ENCODE peak calls at places on chromosomes 3 and 15, in seven cellular contexts. One of them, this sample, is unnamed.

GRCh38 chr3:71515640-71516383 is 67.7 kb downstream of the FOXP1 start:
- DNase-seq in IMR-90: no peak
- DNase-seq in stomach: no peak
- DNase-seq in AG10803: no peak
- DNase-seq in right atrium auricular region: no peak
- DNase-seq in NB4: no peak
- DNase-seq in gastrocnemius medialis: no peak
- DNase-seq in this sample: no peak

GRCh38 chr3:152828075-152828840 is 6.7 kb upstream of the P2RY1 start:
- DNase-seq in NB4: no peak
- DNase-seq in stomach: no peak
- DNase-seq in right atrium auricular region: no peak
- DNase-seq in gastrocnemius medialis: no peak
- DNase-seq in AG10803: no peak
- DNase-seq in IMR-90: no peak
- DNase-seq in this sample: no peak

GRCh38 chr3:171650193-171650592 is 160.1 kb downstream of the PLD1 start:
- DNase-seq in IMR-90: no peak
- DNase-seq in NB4: no peak
- DNase-seq in gastrocnemius medialis: no peak
- DNase-seq in stomach: no peak
- DNase-seq in AG10803: no peak
- DNase-seq in right atrium auricular region: no peak
- DNase-seq in this sample: no peak

GRCh38 chr15:48893311-48893710 is 15.4 kb downstream of the EID1 start:
- DNase-seq in stomach: no peak
- DNase-seq in NB4: no peak
- DNase-seq in right atrium auricular region: no peak
- DNase-seq in gastrocnemius medialis: no peak
- DNase-seq in AG10803: no peak
- DNase-seq in IMR-90: no peak
- DNase-seq in this sample: no peak

GRCh38 chr3:99878005-99878404 is 60.3 kb downstream of the CMSS1 start:
- DNase-seq in AG10803: peak; percentile 79
- DNase-seq in right atrium auricular region: no peak
- DNase-seq in gastrocnemius medialis: no peak
- DNase-seq in stomach: no peak
- DNase-seq in IMR-90: peak; percentile 88
- DNase-seq in NB4: peak; percentile 40
- DNase-seq in this sample: peak; percentile 85

GRCh38 chr3:50674349-50675178 is at the start of gene DOCK3:
- DNase-seq in IMR-90: peak; percentile 36
- DNase-seq in right atrium auricular region: peak; percentile 52
- DNase-seq in NB4: peak; percentile 20
- DNase-seq in stomach: peak; percentile 69
- DNase-seq in gastrocnemius medialis: peak; percentile 41
- DNase-seq in AG10803: peak; percentile 44
- DNase-seq in this sample: peak; percentile 60

GRCh38 chr3:179021119-179021903 is 50.3 kb downstream of the ZMAT3 start:
- DNase-seq in NB4: no peak
- DNase-seq in stomach: no peak
- DNase-seq in right atrium auricular region: no peak
- DNase-seq in IMR-90: no peak
- DNase-seq in AG10803: no peak
- DNase-seq in gastrocnemius medialis: no peak
- DNase-seq in this sample: no peak

GRCh38 chr15:59532770-59533379 is 78.7 kb upstream of the GCNT3 start:
- DNase-seq in AG10803: peak; percentile 27
- DNase-seq in stomach: peak; percentile 25
- DNase-seq in right atrium auricular region: no peak
- DNase-seq in NB4: peak; percentile 70
- DNase-seq in gastrocnemius medialis: no peak
- DNase-seq in IMR-90: peak; percentile 21
- DNase-seq in this sample: peak; percentile 51

GRCh38 chr15:32641517-32642059 is at the start of gene SCG5:
- DNase-seq in gastrocnemius medialis: no peak
- DNase-seq in right atrium auricular region: no peak
- DNase-seq in NB4: no peak
- DNase-seq in stomach: no peak
- DNase-seq in AG10803: no peak
- DNase-seq in IMR-90: peak; percentile 49
- DNase-seq in this sample: peak; percentile 42

GRCh38 chr3:46861293-46861995 is 1.8 kb downstream of the MYL3 start:
- DNase-seq in AG10803: no peak
- DNase-seq in gastrocnemius medialis: peak; percentile 49
- DNase-seq in NB4: no peak
- DNase-seq in IMR-90: no peak
- DNase-seq in stomach: no peak
- DNase-seq in right atrium auricular region: no peak
- DNase-seq in this sample: no peak

GRCh38 chr15:68666812-68667450 is 88.1 kb downstream of the CORO2B start:
- DNase-seq in IMR-90: no peak
- DNase-seq in stomach: no peak
- DNase-seq in AG10803: no peak
- DNase-seq in gastrocnemius medialis: no peak
- DNase-seq in NB4: no peak
- DNase-seq in right atrium auricular region: no peak
- DNase-seq in this sample: no peak

GRCh38 chr3:52851348-52851747 is 16.5 kb upstream of the MUSTN1 start:
- DNase-seq in right atrium auricular region: no peak
- DNase-seq in gastrocnemius medialis: peak; percentile 58
- DNase-seq in stomach: no peak
- DNase-seq in NB4: peak; percentile 67
- DNase-seq in AG10803: peak; percentile 56
- DNase-seq in IMR-90: peak; percentile 49
- DNase-seq in this sample: peak; percentile 54

GRCh38 chr3:188435266-188435665 is 281.3 kb downstream of the LPP start:
- DNase-seq in NB4: no peak
- DNase-seq in right atrium auricular region: no peak
- DNase-seq in IMR-90: no peak
- DNase-seq in gastrocnemius medialis: no peak
- DNase-seq in AG10803: no peak
- DNase-seq in stomach: no peak
- DNase-seq in this sample: no peak

GRCh38 chr3:176631175-176631574 is 566.1 kb downstream of the TBL1XR1 start:
- DNase-seq in stomach: no peak
- DNase-seq in NB4: no peak
- DNase-seq in gastrocnemius medialis: no peak
- DNase-seq in AG10803: no peak
- DNase-seq in IMR-90: no peak
- DNase-seq in right atrium auricular region: no peak
- DNase-seq in this sample: no peak

GRCh38 chr3:85576091-85576690 is 617.4 kb downstream of the CADM2 start:
- DNase-seq in gastrocnemius medialis: peak; percentile 37
- DNase-seq in AG10803: peak; percentile 47
- DNase-seq in IMR-90: peak; percentile 55
- DNase-seq in NB4: peak; percentile 65
- DNase-seq in stomach: peak; percentile 70
- DNase-seq in right atrium auricular region: peak; percentile 66
- DNase-seq in this sample: peak; percentile 73

GRCh38 chr15:40358492-40359353 is 704 bp downstream of the DISP2 start:
- DNase-seq in gastrocnemius medialis: no peak
- DNase-seq in right atrium auricular region: no peak
- DNase-seq in NB4: peak; percentile 56
- DNase-seq in stomach: no peak
- DNase-seq in IMR-90: no peak
- DNase-seq in AG10803: no peak
- DNase-seq in this sample: no peak

GRCh38 chr3:185934726-185935464 is 2.9 kb downstream of the TRA2B start:
- DNase-seq in AG10803: no peak
- DNase-seq in IMR-90: peak; percentile 55
- DNase-seq in gastrocnemius medialis: no peak
- DNase-seq in stomach: no peak
- DNase-seq in NB4: peak; percentile 33
- DNase-seq in right atrium auricular region: no peak
- DNase-seq in this sample: no peak

GRCh38 chr3:185936814-185937688 is 763 bp downstream of the TRA2B start:
- DNase-seq in IMR-90: peak; percentile 83
- DNase-seq in gastrocnemius medialis: peak; percentile 89
- DNase-seq in stomach: peak; percentile 92
- DNase-seq in right atrium auricular region: peak; percentile 84
- DNase-seq in NB4: peak; percentile 90
- DNase-seq in AG10803: peak; percentile 85
- DNase-seq in this sample: peak; percentile 88

GRCh38 chr3:185939721-185940120 is 1.9 kb upstream of the TRA2B start:
- DNase-seq in gastrocnemius medialis: no peak
- DNase-seq in AG10803: no peak
- DNase-seq in NB4: peak; percentile 62
- DNase-seq in IMR-90: no peak
- DNase-seq in right atrium auricular region: no peak
- DNase-seq in stomach: no peak
- DNase-seq in this sample: peak; percentile 40

GRCh38 chr3:185935465-185936263 is 2.1 kb downstream of the TRA2B start:
- DNase-seq in stomach: no peak
- DNase-seq in IMR-90: peak; percentile 37
- DNase-seq in NB4: no peak
- DNase-seq in right atrium auricular region: no peak
- DNase-seq in AG10803: peak; percentile 39
- DNase-seq in gastrocnemius medialis: no peak
- DNase-seq in this sample: no peak

GRCh38 chr3:185937689-185938374 is at the start of gene TRA2B:
- DNase-seq in AG10803: peak; percentile 97
- DNase-seq in NB4: peak; percentile 98
- DNase-seq in right atrium auricular region: peak; percentile 99
- DNase-seq in stomach: peak; percentile 99
- DNase-seq in IMR-90: peak; percentile 97
- DNase-seq in gastrocnemius medialis: peak; percentile 99
- DNase-seq in this sample: peak; percentile 98
- TF ChIP-seq CTCF in AG10803: peak; percentile 29
- TF ChIP-seq CTCF in NB4: peak; percentile 12
- TF ChIP-seq CTCF in right atrium auricular region: no peak
- TF ChIP-seq CTCF in stomach: no peak
- TF ChIP-seq CTCF in IMR-90: peak; percentile 34
- TF ChIP-seq CTCF in gastrocnemius medialis: no peak
- TF ChIP-seq CTCF in this sample: peak; percentile 20

GRCh38 chr3:187290561-187290960 is 976 bp downstream of the MASP1 start:
- DNase-seq in gastrocnemius medialis: no peak
- DNase-seq in NB4: no peak
- DNase-seq in AG10803: peak; percentile 61
- DNase-seq in IMR-90: no peak
- DNase-seq in right atrium auricular region: no peak
- DNase-seq in stomach: no peak
- DNase-seq in this sample: no peak
- H3K4me3 ChIP-seq in gastrocnemius medialis: no peak overlapping the region
- H3K4me3 ChIP-seq in NB4: no peak overlapping the region
- H3K4me3 ChIP-seq in AG10803: peak overlapping the region; percentile 83
- H3K4me3 ChIP-seq in IMR-90: peak overlapping the region; percentile 57
- H3K4me3 ChIP-seq in right atrium auricular region: peak overlapping the region; percentile 38
- H3K4me3 ChIP-seq in stomach: no peak overlapping the region
- H3K4me3 ChIP-seq in this sample: no peak overlapping the region

DNA sequence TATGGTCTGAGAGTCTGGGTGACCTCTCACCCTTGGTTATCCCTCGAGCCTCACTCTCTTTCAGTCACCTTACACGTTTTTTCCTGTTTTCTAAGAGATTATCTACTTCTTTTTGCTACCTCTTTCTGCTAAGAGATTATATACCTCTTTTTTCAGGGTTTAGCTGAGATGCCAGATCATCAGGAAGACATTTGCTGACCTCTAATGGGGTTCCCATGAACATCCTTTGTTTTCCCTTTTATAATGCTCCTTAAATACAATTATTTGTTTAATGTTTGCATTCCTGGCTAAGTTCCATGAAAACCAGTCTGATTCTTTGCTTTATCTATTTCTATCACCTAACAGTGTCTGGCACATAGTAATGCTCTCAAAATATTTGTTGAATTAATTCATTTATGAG is 39.6 kb downstream of the LEKR1 start:
- DNase-seq in NB4: no peak
- DNase-seq in right atrium auricular region: no peak
- DNase-seq in stomach: no peak
- DNase-seq in gastrocnemius medialis: no peak
- DNase-seq in IMR-90: peak; percentile 40
- DNase-seq in AG10803: peak; percentile 45
- DNase-seq in this sample: no peak
- TF ChIP-seq CTCF in NB4: no peak
- TF ChIP-seq CTCF in right atrium auricular region: no peak
- TF ChIP-seq CTCF in stomach: no peak
- TF ChIP-seq CTCF in gastrocnemius medialis: no peak
- TF ChIP-seq CTCF in IMR-90: peak; percentile 40
- TF ChIP-seq CTCF in AG10803: peak; percentile 49
- TF ChIP-seq CTCF in this sample: no peak

GRCh38 chr15:89368566-89369223 is 34.1 kb upstream of the POLG start:
- DNase-seq in gastrocnemius medialis: no peak
- DNase-seq in right atrium auricular region: no peak
- DNase-seq in IMR-90: no peak
- DNase-seq in stomach: no peak
- DNase-seq in AG10803: no peak
- DNase-seq in NB4: no peak
- DNase-seq in this sample: no peak

GRCh38 chr15:89369548-89369947 is 34.9 kb upstream of the POLG start:
- DNase-seq in AG10803: no peak
- DNase-seq in NB4: no peak
- DNase-seq in gastrocnemius medialis: no peak
- DNase-seq in stomach: no peak
- DNase-seq in right atrium auricular region: no peak
- DNase-seq in IMR-90: no peak
- DNase-seq in this sample: no peak

GRCh38 chr15:89372069-89373033 is 37.7 kb upstream of the POLG start:
- DNase-seq in AG10803: no peak
- DNase-seq in right atrium auricular region: no peak
- DNase-seq in stomach: no peak
- DNase-seq in IMR-90: no peak
- DNase-seq in NB4: no peak
- DNase-seq in gastrocnemius medialis: no peak
- DNase-seq in this sample: no peak

GRCh38 chr15:89371145-89372044 is 36.8 kb upstream of the POLG start:
- DNase-seq in right atrium auricular region: no peak
- DNase-seq in IMR-90: no peak
- DNase-seq in stomach: no peak
- DNase-seq in AG10803: no peak
- DNase-seq in NB4: no peak
- DNase-seq in gastrocnemius medialis: no peak
- DNase-seq in this sample: peak; percentile 40

DNA sequence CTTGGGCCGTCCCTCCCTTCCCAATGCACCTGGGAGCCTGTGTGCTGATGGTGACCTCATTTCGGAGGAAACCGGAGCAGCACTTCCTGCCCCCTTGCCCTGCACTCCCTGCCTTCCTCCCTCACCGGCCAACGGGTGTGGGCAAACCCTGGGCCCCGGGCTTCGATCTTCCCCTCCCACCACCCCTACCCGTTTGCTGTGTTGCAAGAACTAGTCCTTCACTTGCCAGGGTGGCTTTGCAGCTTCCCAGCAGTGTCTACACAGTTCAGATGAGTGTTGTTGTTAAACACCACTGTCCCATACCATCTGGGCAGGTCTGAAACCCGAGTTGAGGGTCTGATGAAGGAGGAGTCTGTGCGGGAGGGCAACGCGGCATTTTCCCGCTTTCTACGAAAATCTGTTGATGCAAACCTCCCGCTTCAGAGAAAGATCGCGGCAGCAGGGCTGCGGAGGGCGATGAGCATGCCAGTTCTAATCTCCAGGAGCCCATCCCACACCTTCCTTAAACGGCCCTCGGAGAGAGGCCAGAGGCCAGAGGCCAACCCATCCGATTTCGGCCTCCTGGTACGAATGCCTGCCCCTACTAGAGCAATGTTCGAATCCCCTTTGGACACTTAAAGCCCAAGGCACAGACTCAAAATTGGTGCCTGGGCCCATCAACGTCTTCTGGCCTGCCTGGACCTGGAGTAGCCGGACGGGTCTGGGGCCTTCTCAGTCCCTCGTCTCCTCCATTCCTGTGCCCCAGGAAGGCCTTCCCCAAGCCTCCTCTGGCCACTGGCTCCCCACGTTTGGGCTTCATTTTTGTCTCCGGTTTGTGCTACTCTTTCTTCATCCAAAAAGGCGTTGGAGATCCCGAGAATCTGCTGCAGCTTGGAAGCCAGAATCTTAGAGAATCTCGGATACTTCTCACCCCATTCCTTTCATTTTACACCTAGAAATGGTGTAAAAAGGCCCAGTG is 35.8 kb upstream of the POLG start:
- DNase-seq in gastrocnemius medialis: no peak
- DNase-seq in AG10803: no peak
- DNase-seq in IMR-90: no peak
- DNase-seq in stomach: no peak
- DNase-seq in NB4: peak; percentile 93
- DNase-seq in right atrium auricular region: no peak
- DNase-seq in this sample: peak; percentile 40
- H3K4me3 ChIP-seq in gastrocnemius medialis: peak overlapping the region; percentile 44
- H3K4me3 ChIP-seq in AG10803: no peak overlapping the region
- H3K4me3 ChIP-seq in IMR-90: no peak overlapping the region
- H3K4me3 ChIP-seq in stomach: no peak overlapping the region
- H3K4me3 ChIP-seq in NB4: no peak overlapping the region
- H3K4me3 ChIP-seq in right atrium auricular region: peak overlapping the region; percentile 41
- H3K4me3 ChIP-seq in this sample: no peak overlapping the region